ENCODE peak calls at places on chromosomes 12 and 14, in ten cellular contexts. S, M, W, U, E, B, T, Z, G and F are unnamed samples.

GRCh38 chr12:59393506-59393905 is 202.3 kb upstream of the SLC16A7 start:
- DNase-seq in S (no peak), M (no peak), W (no peak), U (no peak), E (no peak), B (no peak), T (no peak), Z (no peak), G (no peak), F (no peak)

GRCh38 chr12:131913666-131914065 is 15.4 kb upstream of the PUS1 start:
- DNase-seq in S (no peak), M (no peak), W (no peak), U (no peak), E (no peak), B (no peak), T (no peak), Z (no peak), G (no peak), F (no peak)

GRCh38 chr12:31874961-31875608 is 84.1 kb upstream of the RESF1 start:
- DNase-seq in S (no peak), M (no peak), W (no peak), U (peak; percentile 48), E (peak; percentile 32), B (no peak), T (peak; percentile 55), Z (no peak), G (peak; percentile 59), F (no peak)

GRCh38 chr12:30437044-30437443 is 258.6 kb downstream of the IPO8 start:
- DNase-seq in S (no peak), M (no peak), W (no peak), U (no peak), E (no peak), B (no peak), T (no peak), Z (no peak), G (no peak), F (no peak)

GRCh38 chr12:120199595-120200306 is 1.2 kb downstream of the RPLP0 start:
- DNase-seq in S (no peak), M (peak; percentile 65), W (no peak), U (no peak), E (peak; percentile 85), B (no peak), T (no peak), Z (no peak), G (no peak), F (no peak)

GRCh38 chr12:6539276-6540134 is 5.2 kb downstream of the GAPDH start:
- DNase-seq in S (no peak), M (no peak), W (no peak), U (no peak), E (no peak), B (peak; percentile 73), T (no peak), Z (no peak), G (no peak), F (no peak)

GRCh38 chr14:95143813-95144620 is 13.3 kb downstream of the DICER1 start:
- DNase-seq in S (no peak), M (no peak), W (no peak), U (no peak), E (no peak), B (no peak), T (no peak), Z (no peak), G (no peak), F (no peak)

GRCh38 chr12:43861847-43862150 is 25.9 kb downstream of the TMEM117 start:
- DNase-seq in S (no peak), M (no peak), W (no peak), U (no peak), E (no peak), B (no peak), T (no peak), Z (no peak), G (no peak), F (no peak)

GRCh38 chr14:47539065-47539464 is 136.3 kb downstream of the MDGA2 start:
- DNase-seq in S (peak; percentile 8), M (peak; percentile 68), W (peak; percentile 40), U (no peak), E (no peak), B (no peak), T (no peak), Z (no peak), G (no peak), F (no peak)

GRCh38 chr12:18849080-18849479 is 111.2 kb downstream of the CAPZA3 start:
- DNase-seq in S (no peak), M (no peak), W (no peak), U (no peak), E (peak; percentile 70), B (no peak), T (no peak), Z (no peak), G (no peak), F (no peak)

GRCh38 chr12:31525496-31526157 is 65.3 kb downstream of the DENND5B start:
- DNase-seq in S (no peak), M (no peak), W (no peak), U (no peak), E (no peak), B (no peak), T (no peak), Z (no peak), G (no peak), F (no peak)

GRCh38 chr14:95046711-95047681 is 110.3 kb downstream of the DICER1 start:
- DNase-seq in S (no peak), M (no peak), W (no peak), U (no peak), E (no peak), B (no peak), T (no peak), Z (no peak), G (no peak), F (peak; percentile 9)